ENCODE peak calls at places on chromosome 6, in seven cellular contexts. R, C, E, U, D, K and X are unnamed samples.

GRCh38 chr6:108435391-108435790 is 125.3 kb upstream of the FOXO3 start:
- DNase-seq in R (no peak), C (no peak), E (no peak), U (no peak), D (no peak), K (no peak), X (no peak)

GRCh38 chr6:13406781-13407180 is 78.4 kb upstream of the TBC1D7 start:
- DNase-seq in R (no peak), C (no peak), E (no peak), U (no peak), D (no peak), K (peak; percentile 49), X (no peak)

GRCh38 chr6:139153876-139154275 is 19.0 kb downstream of the HECA start:
- DNase-seq in R (no peak), C (no peak), E (no peak), U (no peak), D (no peak), K (peak; percentile 71), X (no peak)

GRCh38 chr6:21348462-21349195 is 244.9 kb upstream of the SOX4 start:
- DNase-seq in R (peak; percentile 53), C (no peak), E (no peak), U (peak; percentile 67), D (no peak), K (peak; percentile 91), X (peak; percentile 5)

GRCh38 chr6:11532097-11532496 is 5.5 kb upstream of the TMEM170B start:
- DNase-seq in R (no peak), C (no peak), E (no peak), U (peak; percentile 66), D (no peak), K (no peak), X (no peak)

GRCh38 chr6:219641-220198 is 72.6 kb upstream of the DUSP22 start:
- DNase-seq in R (peak; percentile 64), C (no peak), E (no peak), U (peak; percentile 67), D (peak; percentile 70), K (peak; percentile 50), X (peak; percentile 17)

GRCh38 chr6:72826744-72827438 is 205.0 kb downstream of the KCNQ5 start:
- DNase-seq in R (no peak), C (no peak), E (no peak), U (no peak), D (no peak), K (peak; percentile 50), X (no peak)

GRCh38 chr6:39517763-39518162 is 195.3 kb upstream of the KCNK16 start:
- DNase-seq in R (no peak), C (no peak), E (no peak), U (no peak), D (no peak), K (peak; percentile 72), X (no peak)

GRCh38 chr6:54935739-54936138 is 89.2 kb downstream of the FAM83B start:
- DNase-seq in R (peak; percentile 54), C (no peak), E (no peak), U (no peak), D (no peak), K (peak; percentile 48), X (no peak)

GRCh38 chr6:166938150-166938549 is 18.2 kb downstream of the RNASET2 start:
- DNase-seq in R (no peak), C (no peak), E (no peak), U (no peak), D (no peak), K (no peak), X (no peak)

GRCh38 chr6:147207851-147208754 is 3.9 kb downstream of the STXBP5 start:
- DNase-seq in R (no peak), C (no peak), E (no peak), U (no peak), D (no peak), K (no peak), X (no peak)
- H3K4me3 ChIP-seq in R (no peak overlapping the region), C (peak overlapping the region; percentile 5), E (no peak overlapping the region), U (peak overlapping the region; percentile 74), D (no peak overlapping the region), K (peak overlapping the region; percentile 22), X (no peak overlapping the region)

GRCh38 chr6:125827788-125828313 is 37.1 kb downstream of the NCOA7 start:
- DNase-seq in R (no peak), C (no peak), E (no peak), U (no peak), D (no peak), K (no peak), X (no peak)
- H3K4me3 ChIP-seq in R (no peak overlapping the region), C (no peak overlapping the region), E (no peak overlapping the region), U (no peak overlapping the region), D (no peak overlapping the region), K (no peak overlapping the region), X (no peak overlapping the region)

DNA sequence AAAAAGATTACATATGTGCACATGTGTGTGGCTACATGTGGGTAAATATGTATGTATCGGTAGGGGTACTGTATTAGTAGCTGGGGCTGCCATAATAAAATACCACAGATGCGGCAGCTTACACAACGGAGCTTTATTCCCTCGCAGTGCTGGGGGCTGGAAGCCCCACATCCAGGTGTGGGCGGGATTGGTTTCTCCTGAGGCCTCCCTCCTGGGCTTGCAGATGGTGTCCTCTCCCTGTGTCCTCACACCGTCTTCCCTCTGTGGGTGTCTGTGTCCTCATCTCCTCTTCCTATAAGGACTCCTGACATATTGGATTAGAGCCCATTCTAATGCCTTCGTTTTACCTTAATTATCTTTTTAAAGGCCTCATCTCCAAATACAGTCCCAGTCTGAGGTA is 97.7 kb downstream of the LY86 start:
- DNase-seq in R (no peak), C (no peak), E (no peak), U (no peak), D (no peak), K (no peak), X (no peak)
- H3K4me3 ChIP-seq in R (no peak overlapping the region), C (peak overlapping the region; percentile 4), E (no peak overlapping the region), U (no peak overlapping the region), D (peak overlapping the region; percentile 20), K (no peak overlapping the region), X (no peak overlapping the region)

DNA sequence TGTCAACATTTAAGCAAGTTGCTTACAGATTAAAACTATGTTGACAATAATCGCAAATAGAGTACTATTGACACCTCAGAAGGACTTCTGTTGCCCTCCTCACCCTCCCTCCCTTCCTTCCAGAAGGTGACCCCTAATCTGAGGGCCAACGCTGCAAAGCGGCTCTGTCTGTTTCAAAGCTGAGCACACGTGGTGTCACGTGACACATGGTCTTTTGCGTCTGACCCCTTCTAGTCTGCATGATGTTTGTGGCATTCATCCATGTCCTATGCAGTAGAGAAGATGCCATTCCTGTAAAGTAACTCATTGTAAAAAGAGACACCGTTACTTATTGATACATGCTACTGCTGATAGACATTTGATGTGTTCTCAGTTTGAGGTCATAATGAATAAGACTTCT is 182.3 kb downstream of the THBS2 start:
- DNase-seq in R (no peak), C (no peak), E (no peak), U (no peak), D (no peak), K (peak; percentile 27), X (no peak)
- H3K4me3 ChIP-seq in R (no peak overlapping the region), C (no peak overlapping the region), E (no peak overlapping the region), U (no peak overlapping the region), D (no peak overlapping the region), K (no peak overlapping the region), X (no peak overlapping the region)

DNA sequence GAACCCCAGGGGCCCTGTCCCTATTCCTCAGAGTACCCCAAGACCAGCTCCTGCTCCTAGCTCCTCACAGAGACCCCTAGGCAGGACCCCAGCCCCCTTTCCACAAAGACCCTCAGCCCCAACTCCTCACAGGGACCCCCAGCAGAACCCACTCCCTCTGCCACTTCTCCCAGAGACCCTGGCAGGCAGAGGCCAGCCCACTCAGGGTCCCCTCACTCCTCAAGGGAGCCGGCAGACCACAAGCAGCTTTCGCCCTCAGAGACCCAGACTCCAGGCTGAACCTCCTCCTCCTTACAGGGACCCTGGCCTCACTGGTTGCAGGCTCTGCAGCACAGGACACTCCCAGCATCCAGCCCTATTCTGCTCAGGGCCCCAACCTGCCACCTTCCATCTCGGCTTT is 575 bp downstream of the SLC44A4 start:
- DNase-seq in R (no peak), C (no peak), E (no peak), U (no peak), D (no peak), K (no peak), X (no peak)
- H3K4me3 ChIP-seq in R (peak overlapping the region; percentile 27), C (peak overlapping the region; percentile 52), E (no peak overlapping the region), U (no peak overlapping the region), D (peak overlapping the region; percentile 41), K (no peak overlapping the region), X (no peak overlapping the region)

DNA sequence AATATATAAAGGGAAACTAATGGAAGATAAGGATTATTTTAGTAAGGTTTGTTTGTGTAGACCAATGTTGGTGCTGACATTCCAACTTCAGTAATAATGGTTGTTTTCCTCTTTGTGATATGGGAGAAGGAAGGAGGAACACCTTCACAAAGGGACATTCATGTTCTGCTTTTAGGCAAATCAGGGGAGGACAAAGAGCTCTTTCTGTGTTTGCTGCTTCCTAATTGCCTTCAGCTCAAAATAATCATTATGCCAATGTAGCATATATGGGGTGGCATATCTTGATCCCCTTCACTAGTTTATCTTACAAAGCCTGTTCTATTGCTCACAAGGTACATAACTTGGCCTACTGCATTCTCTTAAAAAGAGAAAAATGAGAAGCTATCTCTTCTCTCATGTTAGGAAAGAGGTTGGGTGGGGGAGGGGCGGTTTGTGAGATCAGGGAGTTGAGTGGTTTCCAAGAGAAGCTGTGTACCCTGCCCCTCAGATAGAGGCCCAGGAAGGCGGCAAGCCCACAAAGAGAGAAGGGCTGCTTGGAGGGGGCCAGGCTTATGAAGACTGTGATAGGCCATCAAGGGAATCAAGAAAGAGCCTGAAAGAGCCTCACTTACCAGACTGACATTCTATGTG is 4.7 kb upstream of the ADGRG6 start:
- DNase-seq in R (no peak), C (no peak), E (no peak), U (no peak), D (no peak), K (no peak), X (no peak)
- H3K4me3 ChIP-seq in R (no peak overlapping the region), C (no peak overlapping the region), E (no peak overlapping the region), U (no peak overlapping the region), D (no peak overlapping the region), K (no peak overlapping the region), X (no peak overlapping the region)

GRCh38 chr6:132131777-132132176 is 180.6 kb upstream of the CCN2 start:
- DNase-seq in R (peak; percentile 86), C (no peak), E (no peak), U (peak; percentile 93), D (no peak), K (peak; percentile 98), X (no peak)

GRCh38 chr6:132132420-132132819 is 181.2 kb upstream of the CCN2 start:
- DNase-seq in R (no peak), C (no peak), E (no peak), U (no peak), D (no peak), K (peak; percentile 77), X (no peak)

GRCh38 chr6:132132911-132133639 is 181.9 kb upstream of the CCN2 start:
- DNase-seq in R (no peak), C (no peak), E (no peak), U (no peak), D (no peak), K (peak; percentile 65), X (no peak)

GRCh38 chr6:132130530-132131298 is 179.5 kb upstream of the CCN2 start:
- DNase-seq in R (no peak), C (no peak), E (no peak), U (peak; percentile 93), D (peak; percentile 47), K (peak; percentile 64), X (no peak)

DNA sequence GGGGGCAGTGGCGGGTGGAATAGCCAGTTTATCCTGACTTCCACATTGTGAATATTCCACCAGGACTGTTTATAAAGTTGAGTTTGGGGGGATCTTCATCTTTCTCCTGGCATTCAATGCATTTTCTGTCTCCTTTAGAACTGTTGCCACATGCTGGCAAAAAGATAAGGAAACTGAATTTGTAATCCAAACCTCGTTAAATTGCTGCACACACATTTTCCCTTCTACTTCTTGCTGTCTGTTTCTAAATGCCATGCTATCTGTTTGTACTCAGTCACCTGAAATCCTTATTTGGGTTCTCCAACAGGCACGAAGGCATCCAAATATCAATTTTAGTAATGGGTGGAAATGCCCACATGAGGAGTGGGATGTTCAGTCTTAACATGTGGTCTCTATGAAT is 180.2 kb upstream of the CCN2 start:
- DNase-seq in R (no peak), C (no peak), E (no peak), U (no peak), D (no peak), K (no peak), X (no peak)
- H3K4me3 ChIP-seq in R (no peak overlapping the region), C (no peak overlapping the region), E (no peak overlapping the region), U (no peak overlapping the region), D (no peak overlapping the region), K (no peak overlapping the region), X (no peak overlapping the region)